ENCODE peak calls at places on chromosomes 7 and 10, in nine cellular contexts. P, M, F, W, Q, D, J, G and O are unnamed samples.
A peak's percentile ranks its signal among the peaks of the same experiment; 100 is the strongest.

GRCh38 chr7:129990403-129991192 is 37.8 kb upstream of the UBE2H start:
- DNase-seq in P (no peak), F (no peak), D (no peak), W (no peak), Q (no peak), J (no peak), M (peak; percentile 68), G (no peak), O (no peak)

GRCh38 chr10:129097776-129098175 is 369.3 kb upstream of the MGMT start:
- DNase-seq in W (no peak), M (no peak), Q (no peak), F (no peak), P (no peak), J (no peak), D (peak; percentile 18), G (no peak), O (no peak)

GRCh38 chr10:132555648-132556575 is 18.3 kb downstream of the INPP5A start:
- DNase-seq in P (no peak), W (no peak), F (no peak), Q (peak; percentile 6), D (no peak), G (no peak), M (peak; percentile 84), J (no peak), O (no peak)

GRCh38 chr7:6533893-6534804 is 17.1 kb downstream of the GRID2IP start:
- DNase-seq in Q (no peak), G (no peak), F (no peak), P (peak; percentile 36), D (no peak), J (no peak), W (no peak), M (no peak), O (no peak)

GRCh38 chr7:81515009-81515408 is 254.8 kb downstream of the HGF start:
- DNase-seq in Q (no peak), D (no peak), M (no peak), W (no peak), P (no peak), F (no peak), G (no peak), J (peak; percentile 22), O (no peak)

GRCh38 chr7:104943502-104944343 is 70.3 kb upstream of the KMT2E start:
- DNase-seq in G (no peak), J (no peak), M (peak; percentile 81), Q (peak; percentile 58), W (peak; percentile 48), F (peak; percentile 80), P (peak; percentile 92), D (peak; percentile 63), O (peak; percentile 91)

GRCh38 chr10:60677541-60678129 is 100.6 kb upstream of the CDK1 start:
- DNase-seq in M (no peak), W (no peak), P (no peak), D (no peak), G (no peak), F (no peak), Q (no peak), J (no peak), O (no peak)

GRCh38 chr7:115087437-115087836 is 165.5 kb downstream of the MDFIC start:
- DNase-seq in J (peak; percentile 64), W (peak; percentile 15), D (peak; percentile 86), P (no peak), M (no peak), F (no peak), Q (peak; percentile 22), G (no peak), O (peak; percentile 21)

GRCh38 chr10:74599676-74600075 is 226.7 kb upstream of the KAT6B start:
- DNase-seq in D (no peak), Q (no peak), W (no peak), P (no peak), J (no peak), G (no peak), M (no peak), F (no peak), O (no peak)

GRCh38 chr7:66748127-66748511 is 7.6 kb downstream of the RABGEF1 start:
- DNase-seq in D (no peak), P (no peak), G (no peak), W (no peak), Q (no peak), M (no peak), J (no peak), F (no peak), O (no peak)

GRCh38 chr7:13411151-13411550 is 578.3 kb downstream of the ETV1 start:
- DNase-seq in J (no peak), F (no peak), M (no peak), G (no peak), D (no peak), Q (no peak), P (no peak), W (no peak), O (no peak)

GRCh38 chr7:143205560-143206293 is 16.1 kb upstream of the TAS2R40 start:
- DNase-seq in G (no peak), Q (no peak), P (peak; percentile 24), F (no peak), M (no peak), J (no peak), W (no peak), D (no peak), O (peak; percentile 62)

GRCh38 chr10:34731885-34732701 is 83.0 kb downstream of the PARD3 start:
- DNase-seq in Q (no peak), P (no peak), W (no peak), J (no peak), D (peak; percentile 54), F (no peak), M (no peak), G (no peak), O (no peak)

GRCh38 chr7:46934198-46934825 is 647.6 kb downstream of the TNS3 start:
- DNase-seq in F (no peak), Q (no peak), M (no peak), J (no peak), G (no peak), P (no peak), D (peak; percentile 12), W (no peak), O (no peak)

GRCh38 chr10:33617381-33617780 is 282.9 kb upstream of the NRP1 start:
- DNase-seq in G (no peak), D (no peak), J (no peak), M (no peak), F (no peak), W (peak; percentile 49), Q (no peak), P (no peak), O (no peak)

GRCh38 chr10:129825221-129825620 is 138.9 kb downstream of the EBF3 start:
- DNase-seq in Q (no peak), J (no peak), F (no peak), P (no peak), D (no peak), M (no peak), G (no peak), W (no peak), O (no peak)

GRCh38 chr10:119521443-119522204 is 20.9 kb downstream of the RGS10 start:
- DNase-seq in M (no peak), Q (no peak), G (no peak), D (peak; percentile 26), P (no peak), F (no peak), W (no peak), J (peak; percentile 67), O (no peak)

GRCh38 chr10:80506189-80506575 is 31.5 kb upstream of the SH2D4B start:
- DNase-seq in W (no peak), J (no peak), G (no peak), M (no peak), Q (no peak), D (peak; percentile 79), F (no peak), P (no peak), O (no peak)

GRCh38 chr10:80504158-80504811 is 33.4 kb upstream of the SH2D4B start:
- DNase-seq in M (peak; percentile 73), F (no peak), J (no peak), Q (no peak), W (peak; percentile 42), G (no peak), D (no peak), P (peak; percentile 48), O (peak; percentile 17)

GRCh38 chr10:80503584-80504157 is 34.0 kb upstream of the SH2D4B start:
- DNase-seq in F (no peak), D (no peak), M (no peak), J (no peak), P (no peak), W (no peak), G (no peak), Q (no peak), O (no peak)

GRCh38 chr10:80506836-80507483 is 30.7 kb upstream of the SH2D4B start:
- DNase-seq in G (no peak), P (no peak), Q (no peak), F (no peak), J (no peak), M (peak; percentile 71), W (no peak), D (no peak), O (no peak)

DNA sequence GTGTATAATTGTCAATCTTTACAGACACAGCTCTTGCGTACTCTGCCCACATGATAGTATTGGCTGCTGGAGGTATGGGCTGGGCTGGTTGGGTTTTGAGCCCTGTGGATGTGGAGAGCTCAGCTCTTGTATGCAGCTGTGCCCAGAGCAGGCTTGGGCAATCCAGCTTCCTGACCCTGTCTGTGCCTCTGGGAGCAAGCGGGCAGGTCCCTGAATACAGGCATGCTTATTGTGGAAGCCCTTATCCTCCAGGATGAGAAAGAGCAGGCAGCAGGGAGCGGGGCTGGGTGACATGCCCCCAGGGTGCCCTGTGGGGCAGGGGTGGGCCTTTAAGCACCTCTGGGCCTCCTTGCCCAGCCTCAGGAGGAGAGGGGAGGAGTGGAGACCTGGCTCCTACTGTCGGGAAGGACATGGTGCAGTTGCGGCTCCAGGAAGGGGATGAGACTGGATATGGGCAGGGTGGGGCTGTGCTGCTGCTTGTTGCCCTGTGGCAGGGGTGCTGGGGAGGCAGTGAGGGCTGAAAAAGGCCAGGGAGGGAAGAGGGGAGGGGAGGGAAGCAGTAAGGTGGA is 32.7 kb upstream of the SH2D4B start:
- DNase-seq in W (no peak), Q (no peak), M (peak; percentile 78), J (no peak), F (no peak), D (no peak), P (peak; percentile 36), G (no peak), O (no peak)
- H3K4me3 ChIP-seq in W (no peak overlapping the region), Q (no peak overlapping the region), M (no peak overlapping the region), J (no peak overlapping the region), F (no peak overlapping the region), D (no peak overlapping the region), P (peak overlapping the region; percentile 0), G (no peak overlapping the region), O (no peak overlapping the region)

GRCh38 chr10:580796-581195 is 108.7 kb downstream of the DIP2C start:
- DNase-seq in M (no peak), Q (no peak), D (peak; percentile 85), F (no peak), G (no peak), W (no peak), J (peak; percentile 14), P (no peak), O (no peak)
- H3K4me3 ChIP-seq in M (no peak overlapping the region), Q (no peak overlapping the region), D (no peak overlapping the region), F (no peak overlapping the region), G (no peak overlapping the region), W (no peak overlapping the region), J (no peak overlapping the region), P (no peak overlapping the region), O (no peak overlapping the region)

GRCh38 chr7:73648593-73649332 is 18.9 kb upstream of the VPS37D start:
- DNase-seq in P (no peak), F (no peak), M (no peak), G (no peak), W (no peak), D (no peak), Q (no peak), J (no peak), O (no peak)
- H3K4me3 ChIP-seq in P (no peak overlapping the region), F (no peak overlapping the region), M (no peak overlapping the region), G (no peak overlapping the region), W (no peak overlapping the region), D (no peak overlapping the region), Q (no peak overlapping the region), J (no peak overlapping the region), O (no peak overlapping the region)

GRCh38 chr7:141976524-141977245 is 3.1 kb upstream of the TAS2R38 start:
- DNase-seq in F (no peak), J (no peak), P (no peak), W (no peak), M (no peak), Q (no peak), G (no peak), D (no peak), O (no peak)
- H3K4me3 ChIP-seq in F (no peak overlapping the region), J (no peak overlapping the region), P (no peak overlapping the region), W (no peak overlapping the region), M (no peak overlapping the region), Q (no peak overlapping the region), G (no peak overlapping the region), D (no peak overlapping the region), O (peak overlapping the region; percentile 2)